ENCODE peak calls at places on chromosome 16, in five cellular contexts. D, H, G, B and C are unnamed samples.

GRCh38 chr16:67773099-67773498 is 33.3 kb downstream of the RANBP10 start:
- DNase-seq in D (no peak), H (no peak), G (no peak), B (no peak), C (no peak)

GRCh38 chr16:29816694-29817441 is 916 bp downstream of the PAGR1 start:
- DNase-seq in D (peak), H (no peak), G (peak), B (no peak), C (no peak)

GRCh38 chr16:82439678-82440293 is 187.0 kb upstream of the CDH13 start:
- DNase-seq in D (no peak), H (no peak), G (no peak), B (no peak), C (no peak)

GRCh38 chr16:74216319-74216718 is 80.3 kb upstream of the PSMD7 start:
- DNase-seq in D (no peak), H (no peak), G (no peak), B (no peak), C (no peak)

GRCh38 chr16:79658301-79659001 is 57.9 kb upstream of the MAF start:
- DNase-seq in D (peak), H (no peak), G (no peak), B (no peak), C (no peak)

GRCh38 chr16:72942021-72942420 is 105.9 kb downstream of the ZFHX3 start:
- DNase-seq in D (no peak), H (no peak), G (no peak), B (no peak), C (peak)

GRCh38 chr16:81151648-81152047 is 55.5 kb upstream of the GCSH start:
- DNase-seq in D (no peak), H (no peak), G (no peak), B (no peak), C (no peak)

GRCh38 chr16:48586083-48586482 is 23.9 kb downstream of the N4BP1 start:
- DNase-seq in D (no peak), H (no peak), G (no peak), B (no peak), C (no peak)

GRCh38 chr16:78936060-78936459 is 664.5 kb downstream of the MAF start:
- DNase-seq in D (no peak), H (no peak), G (no peak), B (no peak), C (no peak)

GRCh38 chr16:9713151-9713550 is 469.1 kb downstream of the GRIN2A start:
- DNase-seq in D (no peak), H (no peak), G (no peak), B (no peak), C (no peak)

GRCh38 chr16:27762441-27762840 is 212.5 kb downstream of the KATNIP start:
- DNase-seq in D (no peak), H (no peak), G (no peak), B (no peak), C (no peak)

GRCh38 chr16:74868501-74868900 is 93.9 kb upstream of the FA2H start:
- DNase-seq in D (no peak), H (no peak), G (no peak), B (no peak), C (no peak)

GRCh38 chr16:73286643-73287267 is 238.8 kb upstream of the ZFHX3 start:
- DNase-seq in D (no peak), H (no peak), G (no peak), B (no peak), C (no peak)

GRCh38 chr16:85536073-85536410 is 77.1 kb upstream of the GSE1 start:
- DNase-seq in D (no peak), H (no peak), G (no peak), B (no peak), C (no peak)

GRCh38 chr16:89122322-89122831 is 28.7 kb downstream of the ACSF3 start:
- DNase-seq in D (peak), H (no peak), G (no peak), B (peak), C (no peak)

GRCh38 chr16:81495321-81496234 is 51.0 kb downstream of the CMIP start:
- DNase-seq in D (no peak), H (no peak), G (no peak), B (no peak), C (no peak)

GRCh38 chr16:89266521-89267134 is 49.1 kb downstream of the ZNF778 start:
- DNase-seq in D (no peak), H (no peak), G (no peak), B (no peak), C (no peak)

GRCh38 chr16:7351572-7351971 is 18.9 kb downstream of the RBFOX1 start:
- DNase-seq in D (no peak), H (no peak), G (no peak), B (no peak), C (no peak)

GRCh38 chr16:86567701-86568571 is 1.3 kb downstream of the FOXC2 start:
- DNase-seq in D (no peak), H (no peak), G (no peak), B (no peak), C (no peak)

GRCh38 chr16:67279296-67280089 is at the start of gene PLEKHG4:
- DNase-seq in D (peak), H (no peak), G (no peak), B (peak), C (peak)

GRCh38 chr16:72921106-72921505 is 126.8 kb downstream of the ZFHX3 start:
- DNase-seq in D (no peak), H (no peak), G (no peak), B (no peak), C (no peak)

GRCh38 chr16:88854306-88855111 is 2.2 kb downstream of the GALNS start:
- DNase-seq in D (no peak), H (no peak), G (peak), B (no peak), C (no peak)

GRCh38 chr16:49952386-49952785 is 72.6 kb upstream of the CNEP1R1 start:
- DNase-seq in D (no peak), H (no peak), G (no peak), B (no peak), C (no peak)

GRCh38 chr16:48057085-48057484 is 98.7 kb downstream of the ABCC12 start:
- DNase-seq in D (no peak), H (no peak), G (no peak), B (no peak), C (no peak)

GRCh38 chr16:1713933-1714332 is 7.9 kb downstream of the MAPK8IP3 start:
- DNase-seq in D (no peak), H (no peak), G (no peak), B (no peak), C (no peak)

GRCh38 chr16:79134300-79134699 is 466.2 kb downstream of the MAF start:
- DNase-seq in D (no peak), H (no peak), G (no peak), B (no peak), C (no peak)

GRCh38 chr16:48323783-48324775 is 61.1 kb downstream of the SIAH1 start:
- DNase-seq in D (no peak), H (no peak), G (no peak), B (no peak), C (no peak)

GRCh38 chr16:31401436-31401835 is 8.3 kb downstream of the ITGAD start:
- DNase-seq in D (no peak), H (no peak), G (no peak), B (no peak), C (no peak)

GRCh38 chr16:43294-43693 is 10.1 kb downstream of the POLR3K start:
- DNase-seq in D (no peak), H (no peak), G (no peak), B (no peak), C (no peak)

GRCh38 chr16:5938607-5939006 is 841.0 kb upstream of the EEF2KMT start:
- DNase-seq in D (no peak), H (no peak), G (no peak), B (no peak), C (no peak)

GRCh38 chr16:50638816-50639670 is 42.1 kb downstream of the SNX20 start:
- DNase-seq in D (no peak), H (no peak), G (no peak), B (no peak), C (no peak)

GRCh38 chr16:19328364-19328763 is 42.8 kb downstream of the CLEC19A start:
- DNase-seq in D (no peak), H (no peak), G (no peak), B (no peak), C (no peak)

GRCh38 chr16:84665843-84666242 is 17.5 kb downstream of the KLHL36 start:
- DNase-seq in D (no peak), H (no peak), G (no peak), B (no peak), C (no peak)

GRCh38 chr16:17134586-17134985 is 336.2 kb downstream of the XYLT1 start:
- DNase-seq in D (no peak), H (no peak), G (no peak), B (no peak), C (no peak)

GRCh38 chr16:30761427-30761927 is 385 bp downstream of the CFAP119 start:
- DNase-seq in D (no peak), H (no peak), G (peak), B (no peak), C (no peak)

GRCh38 chr16:57224651-57225335 is 20.3 kb upstream of the ARL2BP start:
- DNase-seq in D (no peak), H (no peak), G (no peak), B (no peak), C (no peak)

GRCh38 chr16:57585051-57585687 is 42.7 kb downstream of the ADGRG5 start:
- DNase-seq in D (no peak), H (no peak), G (peak), B (no peak), C (no peak)

GRCh38 chr16:53967172-53967571 is 263.2 kb downstream of the FTO start:
- DNase-seq in D (no peak), H (no peak), G (no peak), B (no peak), C (no peak)

GRCh38 chr16:22192261-22193133 is 13.6 kb upstream of the EEF2K start:
- DNase-seq in D (no peak), H (peak), G (peak), B (peak), C (no peak)